ENCODE peak calls at places on chromosomes 6 and 20, in ten cellular contexts. I, W, O, C, J, M, L, P, E and N are unnamed samples.

GRCh38 chr20:37359331-37359730 is 13.4 kb downstream of the SRC start:
- DNase-seq in I (no peak), W (no peak), O (no peak), C (no peak), J (no peak), M (no peak), L (no peak), P (peak), E (no peak), N (no peak)

GRCh38 chr6:7419065-7419464 is 29.5 kb downstream of the RIOK1 start:
- DNase-seq in I (peak), W (no peak), O (no peak), C (no peak), J (no peak), M (no peak), L (no peak), P (no peak), E (no peak), N (no peak)

GRCh38 chr6:169589699-169590257 is 112.1 kb downstream of the WDR27 start:
- DNase-seq in I (no peak), W (no peak), O (no peak), C (no peak), J (no peak), M (peak), L (no peak), P (no peak), E (no peak), N (peak)

GRCh38 chr6:28393912-28394662 is 5.5 kb downstream of the ZSCAN12 start:
- DNase-seq in I (peak), W (peak), O (no peak), C (no peak), J (no peak), M (no peak), L (no peak), P (no peak), E (no peak), N (peak)

GRCh38 chr6:10740061-10740460 is 7.5 kb upstream of the TMEM14B start:
- DNase-seq in I (no peak), W (no peak), O (no peak), C (no peak), J (no peak), M (no peak), L (no peak), P (no peak), E (no peak), N (no peak)

GRCh38 chr20:7579888-7580287 is 360.4 kb downstream of the HAO1 start:
- DNase-seq in I (peak), W (no peak), O (peak), C (no peak), J (no peak), M (no peak), L (no peak), P (no peak), E (no peak), N (no peak)

GRCh38 chr6:139881251-139881650 is 506.8 kb upstream of the CITED2 start:
- DNase-seq in I (no peak), W (peak), O (no peak), C (no peak), J (no peak), M (no peak), L (no peak), P (no peak), E (no peak), N (no peak)

GRCh38 chr20:33914871-33915270 is 78.8 kb upstream of the RALY start:
- DNase-seq in I (peak), W (no peak), O (peak), C (peak), J (peak), M (peak), L (peak), P (no peak), E (no peak), N (peak)

GRCh38 chr20:51354769-51355319 is 187.7 kb downstream of the NFATC2 start:
- DNase-seq in I (no peak), W (no peak), O (no peak), C (no peak), J (no peak), M (peak), L (peak), P (no peak), E (no peak), N (peak)

GRCh38 chr20:47315339-47315662 is 41.2 kb downstream of the ZMYND8 start:
- DNase-seq in I (peak), W (peak), O (no peak), C (no peak), J (no peak), M (no peak), L (peak), P (no peak), E (peak), N (peak)

GRCh38 chr6:169093770-169094553 is 159.7 kb downstream of the THBS2 start:
- DNase-seq in I (no peak), W (no peak), O (no peak), C (no peak), J (no peak), M (no peak), L (no peak), P (no peak), E (no peak), N (no peak)

GRCh38 chr6:109945091-109945490 is 33.0 kb upstream of the GPR6 start:
- DNase-seq in I (no peak), W (no peak), O (no peak), C (no peak), J (no peak), M (no peak), L (no peak), P (no peak), E (no peak), N (no peak)

GRCh38 chr6:20718705-20719653 is 184.7 kb downstream of the CDKAL1 start:
- DNase-seq in I (no peak), W (no peak), O (no peak), C (no peak), J (no peak), M (no peak), L (no peak), P (no peak), E (no peak), N (no peak)

GRCh38 chr6:106529438-106529837 is 99.9 kb downstream of the RTN4IP1 start:
- DNase-seq in I (no peak), W (no peak), O (no peak), C (no peak), J (no peak), M (peak), L (no peak), P (no peak), E (no peak), N (no peak)

GRCh38 chr6:116876635-116877611 is at the start of gene RFX6:
- DNase-seq in I (no peak), W (peak), O (peak), C (no peak), J (peak), M (no peak), L (no peak), P (peak), E (no peak), N (no peak)

GRCh38 chr20:23419995-23420901 is 1.0 kb downstream of the NAPB start:
- DNase-seq in I (peak), W (peak), O (peak), C (peak), J (peak), M (peak), L (no peak), P (peak), E (peak), N (peak)

GRCh38 chr6:3409699-3410384 is 47.0 kb downstream of the SLC22A23 start:
- DNase-seq in I (no peak), W (no peak), O (no peak), C (peak), J (no peak), M (no peak), L (no peak), P (no peak), E (no peak), N (no peak)

GRCh38 chr6:91569071-91569470 is 982.2 kb upstream of the MAP3K7 start:
- DNase-seq in I (no peak), W (no peak), O (no peak), C (no peak), J (no peak), M (peak), L (no peak), P (no peak), E (no peak), N (no peak)

GRCh38 chr6:158002249-158002950 is 20.7 kb downstream of the SYNJ2 start:
- DNase-seq in I (no peak), W (no peak), O (peak), C (peak), J (no peak), M (no peak), L (no peak), P (peak), E (no peak), N (peak)

GRCh38 chr20:41889871-41890224 is 271.7 kb upstream of the CHD6 start:
- DNase-seq in I (no peak), W (no peak), O (peak), C (no peak), J (no peak), M (no peak), L (no peak), P (no peak), E (no peak), N (peak)

GRCh38 chr6:24910331-24910849 is 25.4 kb downstream of the RIPOR2 start:
- DNase-seq in I (no peak), W (peak), O (no peak), C (no peak), J (no peak), M (peak), L (no peak), P (no peak), E (no peak), N (peak)

GRCh38 chr6:30981942-30982772 is 1.4 kb upstream of the MUC21 start:
- DNase-seq in I (peak), W (peak), O (no peak), C (peak), J (peak), M (peak), L (peak), P (no peak), E (peak), N (peak)

GRCh38 chr6:67916389-67916788 is 718.7 kb upstream of the ADGRB3 start:
- DNase-seq in I (peak), W (no peak), O (no peak), C (no peak), J (peak), M (peak), L (peak), P (no peak), E (peak), N (no peak)

GRCh38 chr20:14716251-14716650 is 378.8 kb upstream of the FLRT3 start:
- DNase-seq in I (no peak), W (peak), O (no peak), C (no peak), J (no peak), M (no peak), L (no peak), P (no peak), E (no peak), N (no peak)

GRCh38 chr20:5675103-5676091 is 74.8 kb upstream of the SHLD1 start:
- DNase-seq in I (no peak), W (no peak), O (no peak), C (no peak), J (no peak), M (no peak), L (no peak), P (no peak), E (no peak), N (no peak)

GRCh38 chr6:149032599-149033405 is 284.7 kb upstream of the TAB2 start:
- DNase-seq in I (peak), W (no peak), O (peak), C (peak), J (peak), M (peak), L (peak), P (no peak), E (peak), N (peak)

GRCh38 chr20:58609026-58609425 is 42.1 kb upstream of the STX16 start:
- DNase-seq in I (no peak), W (no peak), O (no peak), C (no peak), J (no peak), M (no peak), L (no peak), P (no peak), E (no peak), N (no peak)

GRCh38 chr6:70394518-70395300 is 18.6 kb upstream of the FAM135A start:
- DNase-seq in I (no peak), W (no peak), O (no peak), C (no peak), J (no peak), M (no peak), L (no peak), P (no peak), E (no peak), N (no peak)

GRCh38 chr6:8114956-8115355 is 12.6 kb upstream of the EEF1E1 start:
- DNase-seq in I (no peak), W (no peak), O (no peak), C (no peak), J (no peak), M (no peak), L (no peak), P (no peak), E (no peak), N (no peak)

GRCh38 chr6:166567107-166567506 is 19.4 kb downstream of the RAMACL start:
- DNase-seq in I (peak), W (no peak), O (peak), C (no peak), J (peak), M (peak), L (no peak), P (peak), E (peak), N (peak)

GRCh38 chr6:107786709-107787588 is 37.2 kb downstream of the SCML4 start:
- DNase-seq in I (no peak), W (no peak), O (no peak), C (no peak), J (no peak), M (no peak), L (no peak), P (no peak), E (peak), N (no peak)

GRCh38 chr6:143958839-143959399 is 49.1 kb downstream of the PLAGL1 start:
- DNase-seq in I (no peak), W (peak), O (no peak), C (no peak), J (no peak), M (no peak), L (no peak), P (no peak), E (no peak), N (no peak)

GRCh38 chr6:11393713-11394627 is 143.6 kb upstream of the TMEM170B start:
- DNase-seq in I (peak), W (peak), O (no peak), C (no peak), J (peak), M (peak), L (peak), P (no peak), E (no peak), N (peak)

GRCh38 chr6:31122803-31123706 is 2.8 kb upstream of the CDSN start:
- DNase-seq in I (peak), W (no peak), O (peak), C (no peak), J (peak), M (peak), L (peak), P (peak), E (peak), N (peak)

GRCh38 chr6:161575508-161576254 is 301.8 kb upstream of the AGPAT4 start:
- DNase-seq in I (no peak), W (peak), O (no peak), C (no peak), J (no peak), M (peak), L (no peak), P (no peak), E (no peak), N (peak)

GRCh38 chr6:135883045-135883444 is 31.5 kb downstream of the PDE7B start:
- DNase-seq in I (no peak), W (no peak), O (no peak), C (no peak), J (no peak), M (no peak), L (no peak), P (no peak), E (peak), N (no peak)

GRCh38 chr20:40979247-40979646 is 49.4 kb upstream of the TOP1 start:
- DNase-seq in I (no peak), W (no peak), O (no peak), C (no peak), J (no peak), M (no peak), L (no peak), P (no peak), E (no peak), N (no peak)